ENCODE peak calls at places on chromosomes 11 and 22, in ten cellular contexts. O is heart left ventricle, Q is colonic mucosa, Z is PC-3, S is fibroblast of lung, U is neural progenitor cell, N is SK-N-SH, T is lung, P is cardiac muscle cell, D is hepatocyte. V is an unnamed sample.

GRCh38 chr11:12159351-12160099 is 49.1 kb downstream of the MICAL2 start:
- DNase-seq in O (no peak), Q (no peak), Z (peak; percentile 69), S (peak; percentile 96), U (no peak), N (no peak), T (no peak), P (peak; percentile 87), D (peak; percentile 59), V (peak; percentile 68)

GRCh38 chr11:12086271-12087074 is 23.9 kb upstream of the MICAL2 start:
- DNase-seq in O (peak; percentile 81), Q (peak; percentile 52), Z (peak; percentile 90), S (peak; percentile 95), U (no peak), N (no peak), T (peak; percentile 45), P (peak; percentile 88), D (peak; percentile 77), V (peak; percentile 90)

GRCh38 chr11:92382311-92382710 is 157.7 kb downstream of the FAT3 start:
- DNase-seq in O (no peak), Q (no peak), Z (no peak), S (no peak), U (no peak), N (no peak), T (no peak), P (no peak), D (no peak), V (no peak)

GRCh38 chr11:114463999-114464398 is 24.7 kb downstream of the REXO2 start:
- DNase-seq in O (no peak), Q (no peak), Z (no peak), S (no peak), U (no peak), N (no peak), T (no peak), P (no peak), D (no peak), V (no peak)

GRCh38 chr11:121829159-121829643 is 286.8 kb downstream of the BLID start:
- DNase-seq in O (no peak), Q (no peak), Z (peak; percentile 85), S (peak; percentile 100), U (no peak), N (no peak), T (no peak), P (peak; percentile 97), D (peak; percentile 28), V (peak; percentile 83)

GRCh38 chr11:114061053-114062049 is 1.8 kb downstream of the ZBTB16 start:
- DNase-seq in O (peak; percentile 69), Q (no peak), Z (no peak), S (peak; percentile 68), U (peak; percentile 55), N (peak; percentile 72), T (peak; percentile 37), P (peak; percentile 59), D (peak; percentile 58), V (no peak)

GRCh38 chr11:23006730-23007129 is 146.5 kb upstream of the CCDC179 start:
- DNase-seq in O (no peak), Q (no peak), Z (no peak), S (peak; percentile 48), U (no peak), N (no peak), T (no peak), P (no peak), D (no peak), V (no peak)

GRCh38 chr11:78562398-78562797 is 12.3 kb downstream of the NARS2 start:
- DNase-seq in O (no peak), Q (no peak), Z (peak; percentile 72), S (peak; percentile 70), U (peak; percentile 11), N (no peak), T (no peak), P (peak; percentile 71), D (no peak), V (no peak)

GRCh38 chr11:20275987-20276660 is 87.4 kb upstream of the HTATIP2 start:
- DNase-seq in O (no peak), Q (no peak), Z (no peak), S (no peak), U (peak; percentile 29), N (no peak), T (no peak), P (no peak), D (no peak), V (no peak)

GRCh38 chr11:74388678-74389327 is 9.4 kb downstream of the PGM2L1 start:
- DNase-seq in O (no peak), Q (peak; percentile 81), Z (peak; percentile 87), S (peak; percentile 65), U (peak; percentile 72), N (peak; percentile 59), T (peak; percentile 61), P (peak; percentile 66), D (peak; percentile 79), V (peak; percentile 67)

GRCh38 chr22:43923631-43924548 is at the start of gene PNPLA3:
- DNase-seq in O (peak; percentile 93), Q (peak; percentile 93), Z (peak; percentile 66), S (peak; percentile 86), U (peak; percentile 98), N (peak; percentile 99), T (peak; percentile 88), P (peak; percentile 91), D (peak; percentile 96), V (peak; percentile 85)

GRCh38 chr11:22690245-22690644 is 23.8 kb downstream of the GAS2 start:
- DNase-seq in O (no peak), Q (no peak), Z (no peak), S (no peak), U (no peak), N (no peak), T (no peak), P (no peak), D (no peak), V (no peak)

GRCh38 chr11:133918606-133919260 is 38.0 kb downstream of the IGSF9B start:
- DNase-seq in O (peak; percentile 35), Q (no peak), Z (no peak), S (no peak), U (peak; percentile 37), N (no peak), T (no peak), P (no peak), D (no peak), V (no peak)

GRCh38 chr11:11486002-11486401 is 133.0 kb upstream of the CSNK2A3 start:
- DNase-seq in O (no peak), Q (peak; percentile 60), Z (no peak), S (no peak), U (no peak), N (no peak), T (peak; percentile 58), P (no peak), D (no peak), V (no peak)

GRCh38 chr11:46930089-46930488 is 6.5 kb upstream of the CSTPP1 start:
- DNase-seq in O (no peak), Q (no peak), Z (peak; percentile 43), S (no peak), U (no peak), N (no peak), T (no peak), P (peak; percentile 42), D (peak; percentile 51), V (no peak)

DNA sequence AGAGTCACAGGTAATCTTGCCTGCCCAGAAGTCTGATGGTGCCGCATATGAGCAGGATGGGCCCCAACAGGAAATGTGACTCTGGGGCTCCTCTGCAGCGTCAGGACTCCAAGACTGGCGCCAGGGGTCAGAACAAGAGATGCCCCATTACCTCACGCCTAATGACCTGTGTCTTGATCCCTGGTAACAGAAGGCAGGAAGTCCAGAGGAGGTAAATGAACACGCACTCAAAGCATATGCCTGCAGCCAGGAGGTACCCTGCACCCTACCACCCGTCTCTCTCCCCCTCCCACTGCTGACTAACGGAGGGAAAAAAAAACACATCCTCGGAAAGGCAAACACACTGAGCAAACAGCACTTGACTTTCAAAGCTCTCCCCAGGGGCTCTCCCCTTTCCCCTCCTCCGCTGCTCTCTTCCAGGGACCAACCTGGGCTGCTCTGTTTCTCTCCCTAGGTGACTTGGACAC is 37.3 kb downstream of the ABCC8 start:
- DNase-seq in O (no peak), Q (no peak), Z (peak; percentile 40), S (no peak), U (no peak), N (no peak), T (no peak), P (no peak), D (peak; percentile 76), V (no peak)
- H3K4me1 ChIP-seq in O (no peaks in the 10 kb centered on the region), Q (no peaks in the 10 kb centered on the region), Z (peaks cover 3% of the 10 kb centered on the region), S (no peaks in the 10 kb centered on the region), U (peaks cover 22% of the 10 kb centered on the region), N (no peaks in the 10 kb centered on the region), T (no peaks in the 10 kb centered on the region), P (no peaks in the 10 kb centered on the region), D (no peaks in the 10 kb centered on the region), V (no peaks in the 10 kb centered on the region)

DNA sequence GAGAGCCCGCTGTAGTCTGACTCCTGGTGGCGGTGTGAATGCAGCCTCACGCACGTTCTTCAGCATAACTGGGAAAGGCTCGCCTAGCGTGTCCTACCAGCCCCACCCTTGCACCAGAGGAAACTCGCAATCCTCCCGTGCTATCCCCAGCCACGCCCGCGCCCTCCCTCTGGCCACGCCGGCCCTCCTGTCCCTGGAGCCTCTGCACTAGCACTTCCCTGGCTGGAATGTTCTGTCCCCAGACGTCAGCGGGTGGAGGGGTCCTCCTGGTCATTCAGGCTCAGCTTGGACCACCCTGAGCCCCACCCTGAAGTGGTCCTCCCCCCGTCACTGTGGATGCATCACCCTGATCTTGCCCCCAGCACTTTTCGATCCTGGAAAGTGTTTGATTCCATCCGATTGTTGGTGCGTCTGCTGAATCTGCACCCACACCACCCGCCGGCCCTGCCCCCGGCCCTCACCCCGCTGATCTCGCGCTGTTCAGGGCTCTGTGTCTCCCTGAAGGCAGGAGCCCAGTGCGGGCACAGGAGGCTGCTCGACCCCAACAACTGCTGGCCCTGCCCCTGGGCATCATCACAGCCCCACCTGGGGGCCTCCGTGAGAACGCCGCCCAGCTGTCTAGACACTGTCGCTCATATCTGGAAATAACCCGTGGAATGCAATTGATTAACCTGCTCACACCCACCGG is 437.0 kb downstream of the TBC1D22A start:
- DNase-seq in O (peak; percentile 48), Q (no peak), Z (no peak), S (no peak), U (no peak), N (no peak), T (peak; percentile 20), P (no peak), D (no peak), V (peak; percentile 38)
- TF ChIP-seq CTCF in O (no peak), Q (no peak), Z (peak; percentile 10), S (no peak), U (no peak), N (no peak), T (no peak), P (no peak), D (no peak), V (no peak)

DNA sequence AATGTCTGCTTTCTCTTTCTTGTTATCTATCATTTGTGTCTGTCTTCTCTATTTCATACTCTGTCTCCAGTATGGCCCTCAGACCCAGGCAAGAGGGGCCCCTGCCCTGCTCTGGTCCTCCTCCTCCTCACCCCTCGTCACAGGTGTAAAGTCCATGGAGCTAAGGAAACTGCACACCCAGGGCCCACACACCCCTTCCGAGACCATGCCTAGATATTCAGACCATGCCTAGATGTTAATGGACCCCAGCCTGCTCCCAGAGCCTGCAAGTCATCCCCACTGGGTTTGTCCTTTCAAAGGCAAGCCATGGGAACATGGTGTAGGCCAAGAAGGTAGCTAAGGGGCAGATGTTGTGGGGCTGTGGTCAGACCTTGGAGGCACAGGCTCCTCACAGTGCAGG is 24.1 kb upstream of the ANO1 start:
- DNase-seq in O (no peak), Q (no peak), Z (no peak), S (no peak), U (no peak), N (no peak), T (no peak), P (no peak), D (no peak), V (peak; percentile 23)
- H3K27me3 ChIP-seq in O (peaks cover 5% of the 10 kb centered on the region), Q (no peaks in the 10 kb centered on the region), Z (no peaks in the 10 kb centered on the region), S (peaks cover 5% of the 10 kb centered on the region), U (no peaks in the 10 kb centered on the region), N (peaks cover 10% of the 10 kb centered on the region), T (no peaks in the 10 kb centered on the region), P (no peaks in the 10 kb centered on the region), D (no peaks in the 10 kb centered on the region), V (no peaks in the 10 kb centered on the region)

GRCh38 chr22:46586531-46587011 is 33.6 kb upstream of the GRAMD4 start:
- DNase-seq in O (peak; percentile 49), Q (peak; percentile 72), Z (no peak), S (no peak), U (no peak), N (no peak), T (no peak), P (no peak), D (no peak), V (no peak)
- H3K4me1 ChIP-seq in O (peaks cover 44% of the 10 kb centered on the region), Q (peaks cover 26% of the 10 kb centered on the region), Z (no peaks in the 10 kb centered on the region), S (no peaks in the 10 kb centered on the region), U (peaks cover 20% of the 10 kb centered on the region), N (peaks cover 40% of the 10 kb centered on the region), T (peaks cover 5% of the 10 kb centered on the region), P (peaks cover 64% of the 10 kb centered on the region), D (peaks cover 17% of the 10 kb centered on the region), V (no peaks in the 10 kb centered on the region)

V was measured in right atrium auricular region.